ENCODE peak calls at places on chromosomes 16 and 17, in five cellular contexts. U is H1, L is NT2/D1, A is GM12878, Z is HepG2. O is an unnamed sample.

GRCh38 chr17:82250868-82251500 is 22.1 kb downstream of the SLC16A3 start:
- DNase-seq in U (no peak), L (no peak), A (no peak), Z (no peak), O (no peak)

GRCh38 chr16:67528222-67528869 is at the start of gene RIPOR1:
- DNase-seq in U (peak), L (no peak), A (no peak), Z (peak), O (peak)

GRCh38 chr17:12256380-12256995 is 235.8 kb downstream of the MAP2K4 start:
- DNase-seq in U (no peak), L (peak), A (peak), Z (peak), O (peak)

GRCh38 chr16:8660841-8661301 is 13.5 kb upstream of the ABAT start:
- DNase-seq in U (peak), L (peak), A (no peak), Z (peak), O (peak)

GRCh38 chr17:35731239-35731931 is at the start of gene RASL10B:
- DNase-seq in U (peak), L (no peak), A (no peak), Z (peak), O (peak)

GRCh38 chr16:10866196-10866976 is 10.6 kb upstream of the CIITA start:
- DNase-seq in U (no peak), L (no peak), A (no peak), Z (no peak), O (no peak)

GRCh38 chr17:46719889-46720288 is 98.6 kb downstream of the WNT3 start:
- DNase-seq in U (no peak), L (no peak), A (no peak), Z (no peak), O (no peak)

GRCh38 chr16:71500964-71501363 is 11.8 kb upstream of the ZNF19 start:
- DNase-seq in U (no peak), L (no peak), A (no peak), Z (no peak), O (no peak)

GRCh38 chr17:78476973-78477372 is 98.5 kb downstream of the PGS1 start:
- DNase-seq in U (no peak), L (no peak), A (no peak), Z (peak), O (no peak)

GRCh38 chr16:89020068-89020924 is 43.3 kb upstream of the CBFA2T3 start:
- DNase-seq in U (no peak), L (no peak), A (peak), Z (no peak), O (no peak)

GRCh38 chr16:64437706-64438329 is 684.0 kb downstream of the CDH11 start:
- DNase-seq in U (no peak), L (no peak), A (no peak), Z (no peak), O (no peak)

GRCh38 chr16:88992351-88993005 is 15.5 kb upstream of the CBFA2T3 start:
- DNase-seq in U (no peak), L (no peak), A (no peak), Z (no peak), O (no peak)

GRCh38 chr17:63477471-63478440 is 895 bp downstream of the ACE start:
- DNase-seq in U (no peak), L (no peak), A (no peak), Z (no peak), O (no peak)

GRCh38 chr16:66569131-66569530 is 2.9 kb downstream of the CMTM1 start:
- DNase-seq in U (no peak), L (no peak), A (no peak), Z (no peak), O (no peak)

GRCh38 chr16:3389663-3390338 is 11.0 kb downstream of the ZSCAN32 start:
- DNase-seq in U (no peak), L (no peak), A (no peak), Z (no peak), O (no peak)

GRCh38 chr17:59260724-59261123 is 40.4 kb downstream of the GDPD1 start:
- DNase-seq in U (no peak), L (no peak), A (no peak), Z (no peak), O (no peak)

GRCh38 chr16:85173981-85174751 is 61.9 kb upstream of the CIBAR2 start:
- DNase-seq in U (no peak), L (no peak), A (no peak), Z (peak), O (no peak)

GRCh38 chr16:84844049-84844350 is 24.2 kb downstream of the CRISPLD2 start:
- DNase-seq in U (no peak), L (no peak), A (no peak), Z (no peak), O (no peak)

GRCh38 chr17:72158895-72159885 is 38.4 kb downstream of the SOX9 start:
- DNase-seq in U (no peak), L (no peak), A (no peak), Z (peak), O (no peak)

GRCh38 chr17:77140878-77141767 is at the start of gene SEC14L1:
- DNase-seq in U (peak), L (no peak), A (no peak), Z (peak), O (peak)

GRCh38 chr16:71303938-71304337 is 14.7 kb upstream of the CMTR2 start:
- DNase-seq in U (no peak), L (no peak), A (no peak), Z (no peak), O (no peak)

GRCh38 chr17:28887871-28888471 is 9.6 kb downstream of the FLOT2 start:
- DNase-seq in U (no peak), L (no peak), A (no peak), Z (no peak), O (no peak)

GRCh38 chr17:27906623-27907022 is 13.5 kb upstream of the LYRM9 start:
- DNase-seq in U (no peak), L (no peak), A (no peak), Z (no peak), O (no peak)

GRCh38 chr16:85227262-85227923 is 115.1 kb upstream of the CIBAR2 start:
- DNase-seq in U (no peak), L (no peak), A (peak), Z (no peak), O (no peak)

DNA sequence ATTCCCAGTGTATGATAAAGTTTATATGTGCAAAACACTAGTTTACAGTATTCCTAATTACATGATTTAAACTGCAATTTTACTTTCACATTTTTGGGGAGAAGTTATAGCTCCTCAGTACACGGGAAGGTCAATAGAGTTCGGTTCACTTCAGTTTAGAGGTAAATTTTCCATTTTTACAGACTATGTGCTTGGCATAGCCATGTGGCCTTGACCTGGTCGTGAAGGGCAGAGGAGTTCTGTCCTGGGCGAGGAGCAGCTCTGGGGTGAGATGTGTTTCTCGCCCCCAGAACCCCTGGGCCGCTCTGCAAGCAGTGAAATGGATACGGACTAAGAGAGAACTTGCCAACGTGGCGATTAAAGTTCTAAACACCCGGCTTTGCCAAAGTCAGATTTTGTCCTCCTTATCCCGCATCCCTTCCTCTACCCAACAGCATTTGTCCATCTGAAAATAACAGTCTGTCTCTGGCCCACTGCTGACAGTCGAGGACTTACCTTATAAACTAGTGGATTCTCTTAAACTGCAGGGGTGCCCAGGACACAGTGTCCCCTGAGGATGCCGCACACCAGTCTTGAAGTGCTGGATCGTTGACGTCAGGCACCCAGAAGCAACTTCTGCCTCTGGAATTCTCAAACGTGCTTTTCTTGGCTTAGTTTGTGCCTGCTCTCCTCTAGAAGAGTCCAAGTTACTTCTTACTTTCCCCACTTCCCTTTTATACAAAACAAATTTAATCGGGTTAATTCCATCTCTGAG is 1.5 kb upstream of the SIAH1 start:
- DNase-seq in U (no peak), L (no peak), A (no peak), Z (no peak), O (no peak)
- TF ChIP-seq SUZ12 in U (no peak), L (no peak), A (no peak), Z (no peak), O (no peak)

GRCh38 chr17:73748521-73748920 is 104.3 kb upstream of the SDK2 start:
- DNase-seq in U (no peak), L (no peak), A (no peak), Z (no peak), O (no peak)
- TF ChIP-seq SUZ12 in U (no peak), L (no peak), A (no peak), Z (no peak), O (no peak)

DNA sequence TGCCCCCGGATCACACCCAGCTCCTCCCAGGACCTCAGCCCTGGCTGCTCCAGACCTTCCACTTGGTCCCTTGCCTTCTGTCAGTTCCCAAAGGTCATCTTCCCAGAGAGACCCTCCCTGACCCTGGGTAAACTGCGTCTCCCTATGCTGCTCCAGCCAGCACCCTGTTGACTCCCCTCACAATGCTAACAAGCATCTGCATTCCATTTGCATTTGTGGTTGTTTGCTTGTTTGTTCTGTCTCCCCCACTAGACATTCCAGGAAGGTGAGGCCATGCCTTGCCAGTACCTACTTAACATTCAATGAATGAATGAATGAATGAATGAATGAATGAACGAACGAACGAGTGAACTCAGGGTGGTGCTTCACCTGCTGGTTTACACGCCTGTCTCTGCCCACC is 171.2 kb downstream of the WSCD1 start:
- DNase-seq in U (no peak), L (peak), A (no peak), Z (no peak), O (no peak)
- TF ChIP-seq SUZ12 in U (no peak), L (no peak), A (no peak), Z (no peak), O (no peak)

DNA sequence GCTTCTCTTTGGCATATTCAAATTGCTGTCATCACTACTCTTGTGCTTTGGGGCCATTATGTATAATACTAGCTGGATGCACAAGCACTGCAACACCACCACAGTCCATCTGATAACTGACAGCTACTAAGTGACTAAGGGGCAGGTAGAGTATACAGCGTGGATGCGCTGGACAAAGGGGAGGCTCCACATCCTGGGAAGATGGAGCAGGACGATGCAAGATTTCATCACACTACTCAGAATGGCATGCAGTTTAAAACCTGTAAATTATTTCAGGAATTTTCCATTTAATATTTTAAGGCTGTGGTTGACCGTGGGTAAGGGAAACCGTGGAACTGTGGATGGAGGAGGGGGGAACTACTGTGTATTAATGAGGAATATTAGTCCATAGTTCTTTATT is 25.0 kb downstream of the MPRIP start:
- DNase-seq in U (no peak), L (no peak), A (no peak), Z (no peak), O (no peak)
- TF ChIP-seq SUZ12 in U (no peak), L (no peak), A (no peak), Z (no peak), O (no peak)

GRCh38 chr16:30382398-30383015 is at the start of gene SEPTIN1:
- DNase-seq in U (no peak), L (no peak), A (peak), Z (no peak), O (no peak)

GRCh38 chr16:30379165-30379783 is 3.1 kb downstream of the SEPTIN1 start:
- DNase-seq in U (no peak), L (no peak), A (no peak), Z (no peak), O (no peak)

GRCh38 chr16:30380801-30381208 is 1.6 kb downstream of the SEPTIN1 start:
- DNase-seq in U (no peak), L (no peak), A (no peak), Z (no peak), O (no peak)

GRCh38 chr16:30380072-30380471 is 2.3 kb downstream of the SEPTIN1 start:
- DNase-seq in U (no peak), L (no peak), A (no peak), Z (no peak), O (no peak)

DNA sequence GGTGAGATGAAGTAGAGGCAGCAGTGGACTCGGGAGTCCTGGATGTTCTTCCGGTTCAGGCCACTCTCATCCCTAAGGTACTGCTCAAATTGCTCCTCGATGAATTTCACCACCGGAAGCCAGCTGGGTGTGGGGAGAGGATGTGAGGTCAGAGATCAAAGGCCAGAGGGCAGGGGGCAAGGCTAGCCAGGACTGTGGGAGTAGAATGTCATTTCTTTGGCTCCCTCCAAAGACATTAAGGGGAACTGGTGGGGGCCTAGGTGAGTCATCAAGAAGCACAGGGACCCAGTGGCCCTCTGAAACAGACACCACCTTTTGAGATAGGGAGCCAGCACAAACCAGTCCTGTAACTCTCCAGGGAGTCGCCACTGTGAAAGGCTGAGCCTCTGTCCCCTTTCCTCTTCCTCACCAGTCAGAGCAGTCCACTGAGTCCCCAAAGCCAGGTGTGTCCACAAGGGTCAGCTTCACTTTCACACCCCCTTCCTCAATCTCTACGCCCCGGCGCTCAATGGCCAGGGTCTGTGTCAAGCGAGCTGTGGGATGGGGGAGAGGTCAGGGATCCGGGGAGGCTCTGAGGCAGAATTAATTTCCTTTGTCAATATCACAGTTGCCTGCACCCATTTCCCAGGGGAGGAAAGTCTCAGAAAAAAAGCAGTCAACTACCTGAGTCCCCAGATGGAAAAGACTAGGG is 865 bp downstream of the SEPTIN1 start:
- DNase-seq in U (no peak), L (no peak), A (no peak), Z (no peak), O (no peak)
- TF ChIP-seq SUZ12 in U (no peak), L (no peak), A (no peak), Z (no peak), O (no peak)

GRCh38 chr17:73506470-73507435 is 137.5 kb downstream of the SDK2 start:
- DNase-seq in U (no peak), L (no peak), A (no peak), Z (no peak), O (no peak)
- TF ChIP-seq SUZ12 in U (no peak), L (no peak), A (no peak), Z (no peak), O (no peak)

DNA sequence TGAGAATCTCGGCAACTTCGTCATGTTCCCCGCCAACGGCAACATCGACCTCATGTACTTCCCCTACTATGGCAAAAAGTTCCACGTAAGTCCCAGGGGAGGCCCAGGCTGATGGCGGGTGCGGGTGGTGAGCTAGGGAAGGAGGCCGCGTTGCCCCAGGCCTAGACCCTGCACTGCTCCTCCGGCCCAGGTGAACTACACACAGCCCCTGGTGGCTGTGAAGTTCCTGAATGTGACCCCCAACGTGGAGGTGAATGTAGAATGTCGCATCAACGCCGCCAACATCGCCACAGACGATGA is 4.8 kb downstream of the ATP1B2 start:
- DNase-seq in U (no peak), L (no peak), A (no peak), Z (no peak), O (no peak)
- TF ChIP-seq SUZ12 in U (no peak), L (no peak), A (no peak), Z (no peak), O (no peak)

GRCh38 chr17:70123193-70123592 is 46.1 kb upstream of the KCNJ2 start:
- DNase-seq in U (no peak), L (no peak), A (no peak), Z (no peak), O (no peak)
- TF ChIP-seq SUZ12 in U (no peak), L (no peak), A (no peak), Z (no peak), O (no peak)

O was measured in HEK293T.